ENCODE peak calls at places on chromosomes 5 and 9, in four cellular contexts. K is CD8-positive, alpha-beta memory T cell; B is DND-41; I is PC-3. J is an unnamed sample.

GRCh38 chr5:105133087-105133486 is 1570.5 kb upstream of the NUDT12 start:
- DNase-seq in B (no peak), K (no peak), I (no peak), J (no peak)

GRCh38 chr9:131709741-131710499 is 30.0 kb downstream of the RAPGEF1 start:
- DNase-seq in B (no peak), I (no peak), K (peak), J (no peak)

GRCh38 chr9:129500166-129500862 is 120.6 kb downstream of the C9orf50 start:
- DNase-seq in I (no peak), B (no peak), K (no peak), J (no peak)

GRCh38 chr9:4927043-4927471 is 58.0 kb upstream of the JAK2 start:
- DNase-seq in K (no peak), B (no peak), I (no peak), J (no peak)

GRCh38 chr9:79763861-79764260 is 192.1 kb downstream of the TLE4 start:
- DNase-seq in B (no peak), K (no peak), I (no peak), J (no peak)

GRCh38 chr5:150339165-150339564 is 18.3 kb upstream of the TCOF1 start:
- DNase-seq in K (no peak), I (no peak), B (no peak), J (no peak)

GRCh38 chr5:171629221-171630005 is 156.2 kb upstream of the SMIM23 start:
- DNase-seq in B (no peak), I (peak), K (no peak), J (no peak)

GRCh38 chr5:42750507-42750906 is 6.1 kb upstream of the CCDC152 start:
- DNase-seq in B (no peak), I (no peak), K (no peak), J (no peak)

GRCh38 chr9:123500336-123500735 is 144.3 kb downstream of the CRB2 start:
- DNase-seq in B (no peak), I (no peak), K (no peak), J (no peak)

GRCh38 chr9:27714388-27714787 is 141.1 kb upstream of the C9orf72 start:
- DNase-seq in B (no peak), K (no peak), I (peak), J (no peak)

GRCh38 chr5:142237707-142238106 is 87.1 kb downstream of the SPRY4 start:
- DNase-seq in B (no peak), K (no peak), I (no peak), J (no peak)

GRCh38 chr5:174532453-174533126 is 191.8 kb upstream of the MSX2 start:
- DNase-seq in K (no peak), I (peak), B (peak), J (no peak)

GRCh38 chr9:131950487-131950886 is 129.2 kb downstream of the MED27 start:
- DNase-seq in K (no peak), B (no peak), I (no peak), J (no peak)

GRCh38 chr9:112711050-112711689 is 6.7 kb downstream of the INIP start:
- DNase-seq in K (no peak), I (peak), B (no peak), J (peak)

GRCh38 chr5:140339636-140340035 is 6.8 kb downstream of the HBEGF start:
- DNase-seq in B (no peak), I (no peak), K (no peak), J (no peak)

GRCh38 chr5:140338918-140339317 is 7.5 kb downstream of the HBEGF start:
- DNase-seq in K (no peak), I (no peak), B (no peak), J (no peak)

GRCh38 chr5:140342287-140342686 is 4.1 kb downstream of the HBEGF start:
- DNase-seq in B (peak), K (no peak), I (no peak), J (peak)

GRCh38 chr5:140341591-140341990 is 4.8 kb downstream of the HBEGF start:
- DNase-seq in I (no peak), B (no peak), K (no peak), J (no peak)

DNA sequence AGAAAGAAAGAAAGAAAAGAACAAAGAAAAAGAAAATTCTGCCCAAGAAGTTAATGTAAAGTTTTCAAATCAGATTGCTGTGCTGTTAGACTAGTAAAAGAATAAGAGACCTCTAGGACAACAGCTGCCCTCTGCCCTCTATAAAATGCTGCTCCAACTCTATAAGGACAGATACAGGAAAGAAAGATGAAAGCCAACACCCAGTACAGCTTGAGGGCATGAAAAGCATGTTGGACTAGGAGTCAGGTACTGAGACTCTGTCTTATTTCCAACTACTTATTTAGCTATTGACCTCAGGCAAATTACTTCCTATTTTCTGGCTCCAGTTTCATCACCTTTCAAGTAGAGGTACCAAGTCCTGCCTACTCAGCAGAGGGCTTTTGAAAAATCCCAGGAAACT is 5.8 kb downstream of the HBEGF start:
- DNase-seq in I (peak), B (no peak), K (no peak), J (no peak)
- H3K27ac ChIP-seq in I (no peak), B (no peak), K (no peak), J (no peak)

GRCh38 chr9:108784128-108784490 is 71.7 kb downstream of the ACTL7B start:
- DNase-seq in K (no peak), B (no peak), I (no peak), J (no peak)
- H3K27ac ChIP-seq in K (no peak), B (no peak), I (no peak), J (no peak)

GRCh38 chr5:177492841-177493240 is 4.6 kb downstream of the PDLIM7 start:
- DNase-seq in I (no peak), K (no peak), B (no peak), J (no peak)
- H3K27ac ChIP-seq in I (peak), K (no peak), B (no peak), J (no peak)

GRCh38 chr9:95461448-95462381 is 55.1 kb downstream of the PTCH1 start:
- DNase-seq in I (no peak), K (no peak), B (no peak), J (no peak)
- H3K27ac ChIP-seq in I (no peak), K (peak), B (peak), J (peak)

GRCh38 chr9:124760719-124761118 is 10.4 kb downstream of the NR6A1 start:
- DNase-seq in K (no peak), B (no peak), I (no peak), J (no peak)

GRCh38 chr9:124757589-124757988 is 13.5 kb downstream of the NR6A1 start:
- DNase-seq in B (no peak), K (no peak), I (no peak), J (no peak)

GRCh38 chr9:124758061-124758460 is 13.1 kb downstream of the NR6A1 start:
- DNase-seq in B (no peak), I (no peak), K (no peak), J (no peak)

GRCh38 chr9:124758691-124759090 is 12.4 kb downstream of the NR6A1 start:
- DNase-seq in B (no peak), K (no peak), I (no peak), J (no peak)

DNA sequence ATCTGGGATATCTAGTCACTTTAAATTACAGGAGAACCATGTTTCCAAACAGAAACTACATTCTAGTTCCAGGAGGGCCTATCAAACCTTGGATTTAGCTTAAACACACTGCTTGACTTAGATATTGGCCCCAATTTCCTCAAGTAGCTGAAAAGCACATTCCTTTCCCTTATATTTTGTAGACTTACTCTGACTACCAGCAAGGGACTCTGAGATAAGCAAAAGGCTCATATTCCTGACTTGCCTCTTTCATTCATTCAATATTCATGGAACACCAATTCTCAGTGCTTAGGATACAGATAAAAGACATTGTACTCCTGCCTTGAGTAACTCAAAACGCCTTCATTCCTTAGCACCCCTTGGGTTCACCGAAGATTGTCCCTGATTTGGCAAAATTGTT is 11.8 kb downstream of the NR6A1 start:
- DNase-seq in I (no peak), K (no peak), B (no peak), J (no peak)
- H3K27ac ChIP-seq in I (no peak), K (no peak), B (no peak), J (no peak)

GRCh38 chr9:38386319-38386895 is 6.1 kb upstream of the ALDH1B1 start:
- DNase-seq in I (no peak), B (no peak), K (no peak), J (no peak)
- H3K27ac ChIP-seq in I (no peak), B (no peak), K (no peak), J (no peak)

GRCh38 chr9:121748727-121749546 is 97.5 kb downstream of the DAB2IP start:
- DNase-seq in K (no peak), B (no peak), I (no peak), J (no peak)
- H3K27ac ChIP-seq in K (no peak), B (peak), I (no peak), J (no peak)

GRCh38 chr5:56615750-56616149 is 199.6 kb upstream of the MAP3K1 start:
- DNase-seq in K (no peak), B (no peak), I (no peak), J (no peak)
- H3K27ac ChIP-seq in K (no peak), B (no peak), I (no peak), J (no peak)

DNA sequence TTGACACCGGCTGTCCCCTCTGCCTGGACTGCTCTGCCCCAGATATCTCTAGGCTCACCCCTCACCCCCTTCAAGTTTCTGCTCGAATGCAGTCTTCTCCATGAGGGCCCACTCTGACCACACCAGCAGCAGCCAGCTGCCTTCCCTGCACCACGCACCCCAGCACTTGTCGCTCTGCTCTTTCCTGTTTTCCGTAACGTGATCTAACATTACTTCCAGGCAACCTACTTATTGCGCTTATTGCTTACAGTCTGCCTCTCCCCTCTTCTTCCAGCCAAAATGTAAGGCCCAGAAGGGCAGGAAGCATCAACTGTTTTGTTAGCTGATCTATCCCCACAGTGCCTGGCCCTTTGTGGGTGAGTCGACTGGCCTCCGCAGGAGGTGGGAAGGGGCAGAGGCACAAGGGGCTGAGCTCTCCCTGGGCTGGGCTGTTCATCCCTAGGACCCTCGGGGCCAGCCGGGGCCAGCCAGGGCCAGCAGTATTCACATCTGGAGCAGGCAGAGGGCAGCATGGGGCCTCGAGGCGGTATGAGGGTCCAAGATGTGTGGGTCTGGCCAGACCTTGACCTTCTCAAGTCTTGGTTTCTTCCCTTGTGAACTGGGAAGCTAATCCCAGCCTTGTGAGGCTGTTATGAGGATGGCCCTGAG is 11.6 kb upstream of the DBN1 start:
- DNase-seq in B (no peak), I (peak), K (no peak), J (no peak)
- H3K27ac ChIP-seq in B (no peak), I (no peak), K (no peak), J (no peak)

J was measured in Karpas-422.